ENCODE peak calls at places on chromosome 22, in nine cellular contexts. One of them, this sample, is unnamed.

GRCh38 chr22:21660904-21661303 is 4.9 kb upstream of the PPIL2 start:
- DNase-seq in cardiac fibroblast: no peak
- DNase-seq in gastrocnemius medialis: no peak
- DNase-seq in AG09309: no peak
- DNase-seq in glutamatergic neuron: no peak
- DNase-seq in HL-60: no peak
- DNase-seq in hepatocyte: no peak
- DNase-seq in lower leg skin: no peak
- DNase-seq in IMR-90: no peak
- DNase-seq in this sample: no peak

GRCh38 chr22:33932997-33933396 is 12.7 kb upstream of the LARGE1 start:
- DNase-seq in cardiac fibroblast: no peak
- DNase-seq in gastrocnemius medialis: no peak
- DNase-seq in AG09309: no peak
- DNase-seq in glutamatergic neuron: no peak
- DNase-seq in HL-60: no peak
- DNase-seq in hepatocyte: no peak
- DNase-seq in lower leg skin: no peak
- DNase-seq in IMR-90: no peak
- DNase-seq in this sample: no peak

GRCh38 chr22:32758866-32759385 is 42.6 kb upstream of the TIMP3 start:
- DNase-seq in cardiac fibroblast: no peak
- DNase-seq in gastrocnemius medialis: no peak
- DNase-seq in AG09309: no peak
- DNase-seq in glutamatergic neuron: no peak
- DNase-seq in HL-60: no peak
- DNase-seq in hepatocyte: no peak
- DNase-seq in lower leg skin: no peak
- DNase-seq in IMR-90: no peak
- DNase-seq in this sample: no peak

GRCh38 chr22:40951795-40952602 is 821 bp downstream of the RBX1 start:
- DNase-seq in cardiac fibroblast: no peak
- DNase-seq in gastrocnemius medialis: no peak
- DNase-seq in AG09309: no peak
- DNase-seq in glutamatergic neuron: no peak
- DNase-seq in HL-60: no peak
- DNase-seq in hepatocyte: no peak
- DNase-seq in lower leg skin: no peak
- DNase-seq in IMR-90: peak; percentile 15
- DNase-seq in this sample: no peak

GRCh38 chr22:32501797-32502290 is 27.2 kb downstream of the FBXO7 start:
- DNase-seq in cardiac fibroblast: no peak
- DNase-seq in gastrocnemius medialis: no peak
- DNase-seq in AG09309: no peak
- DNase-seq in glutamatergic neuron: no peak
- DNase-seq in HL-60: no peak
- DNase-seq in hepatocyte: no peak
- DNase-seq in lower leg skin: no peak
- DNase-seq in IMR-90: peak; percentile 3
- DNase-seq in this sample: no peak

GRCh38 chr22:41603873-41604332 is 14.3 kb upstream of the PMM1 start:
- DNase-seq in cardiac fibroblast: no peak
- DNase-seq in gastrocnemius medialis: no peak
- DNase-seq in AG09309: no peak
- DNase-seq in glutamatergic neuron: no peak
- DNase-seq in HL-60: no peak
- DNase-seq in hepatocyte: no peak
- DNase-seq in lower leg skin: no peak
- DNase-seq in IMR-90: no peak
- DNase-seq in this sample: no peak

GRCh38 chr22:35850831-35851230 is 133.2 kb downstream of the APOL5 start:
- DNase-seq in cardiac fibroblast: no peak
- DNase-seq in gastrocnemius medialis: no peak
- DNase-seq in AG09309: no peak
- DNase-seq in glutamatergic neuron: no peak
- DNase-seq in HL-60: no peak
- DNase-seq in hepatocyte: no peak
- DNase-seq in lower leg skin: no peak
- DNase-seq in IMR-90: no peak
- DNase-seq in this sample: no peak

GRCh38 chr22:38455530-38456271 is 702 bp upstream of the KCNJ4 start:
- DNase-seq in cardiac fibroblast: peak; percentile 45
- DNase-seq in gastrocnemius medialis: no peak
- DNase-seq in AG09309: no peak
- DNase-seq in glutamatergic neuron: peak; percentile 79
- DNase-seq in HL-60: no peak
- DNase-seq in hepatocyte: peak; percentile 60
- DNase-seq in lower leg skin: no peak
- DNase-seq in IMR-90: peak; percentile 26
- DNase-seq in this sample: peak; percentile 55

GRCh38 chr22:28441720-28442263 is 237.8 kb downstream of the TTC28 start:
- DNase-seq in cardiac fibroblast: peak; percentile 22
- DNase-seq in gastrocnemius medialis: no peak
- DNase-seq in AG09309: no peak
- DNase-seq in glutamatergic neuron: no peak
- DNase-seq in HL-60: no peak
- DNase-seq in hepatocyte: peak; percentile 9
- DNase-seq in lower leg skin: no peak
- DNase-seq in IMR-90: no peak
- DNase-seq in this sample: no peak

DNA sequence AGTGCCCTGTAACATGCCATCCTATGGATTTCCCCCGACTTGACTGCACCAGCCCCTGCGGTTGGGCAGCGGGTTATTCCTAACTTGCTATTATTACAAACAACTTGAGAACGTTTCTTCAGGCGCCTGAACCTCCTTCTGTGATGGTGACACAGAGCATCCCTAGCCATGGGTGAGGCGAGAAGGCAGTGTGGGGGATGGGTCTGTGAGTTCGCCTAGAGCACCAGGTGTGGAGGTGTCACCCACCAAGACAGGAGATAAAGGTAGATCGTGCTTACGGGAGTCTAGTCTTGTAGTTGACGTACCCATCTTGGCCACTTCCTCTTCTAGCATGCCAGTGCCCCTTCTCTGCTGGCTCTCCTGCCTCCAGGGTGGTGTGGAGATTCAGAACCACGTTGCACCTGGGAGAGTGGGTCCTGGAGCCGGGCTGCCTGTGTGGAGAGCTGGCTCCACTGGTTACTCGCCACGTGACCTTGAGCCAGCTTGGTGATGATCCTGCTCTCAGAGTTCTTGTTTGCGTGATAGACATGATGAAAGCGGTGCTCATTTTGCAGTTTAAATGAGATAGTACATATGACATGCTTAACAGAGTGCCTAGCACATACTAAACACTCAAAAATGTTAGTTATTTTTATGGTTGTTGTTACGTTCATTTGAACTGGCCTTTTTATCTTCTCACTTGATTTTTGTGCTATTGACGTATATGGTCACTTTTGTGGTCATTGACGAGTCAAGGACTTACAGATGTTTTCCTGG is 37.8 kb downstream of the TBC1D22A start:
- DNase-seq in cardiac fibroblast: no peak
- DNase-seq in gastrocnemius medialis: no peak
- DNase-seq in AG09309: no peak
- DNase-seq in glutamatergic neuron: no peak
- DNase-seq in HL-60: no peak
- DNase-seq in hepatocyte: no peak
- DNase-seq in lower leg skin: peak; percentile 70
- DNase-seq in IMR-90: no peak
- DNase-seq in this sample: no peak
- TF ChIP-seq CTCF in cardiac fibroblast: no peak
- TF ChIP-seq CTCF in gastrocnemius medialis: no peak
- TF ChIP-seq CTCF in AG09309: no peak
- TF ChIP-seq CTCF in glutamatergic neuron: no peak
- TF ChIP-seq CTCF in HL-60: no peak
- TF ChIP-seq CTCF in hepatocyte: no peak
- TF ChIP-seq CTCF in lower leg skin: no peak
- TF ChIP-seq CTCF in IMR-90: no peak
- TF ChIP-seq CTCF in this sample: no peak

GRCh38 chr22:49824185-49824925 is 3.3 kb downstream of the BRD1 start:
- DNase-seq in cardiac fibroblast: no peak
- DNase-seq in gastrocnemius medialis: no peak
- DNase-seq in AG09309: no peak
- DNase-seq in glutamatergic neuron: no peak
- DNase-seq in HL-60: no peak
- DNase-seq in hepatocyte: no peak
- DNase-seq in lower leg skin: no peak
- DNase-seq in IMR-90: no peak
- DNase-seq in this sample: no peak

GRCh38 chr22:49824936-49825335 is 2.7 kb downstream of the BRD1 start:
- DNase-seq in cardiac fibroblast: no peak
- DNase-seq in gastrocnemius medialis: no peak
- DNase-seq in AG09309: no peak
- DNase-seq in glutamatergic neuron: no peak
- DNase-seq in HL-60: no peak
- DNase-seq in hepatocyte: no peak
- DNase-seq in lower leg skin: no peak
- DNase-seq in IMR-90: no peak
- DNase-seq in this sample: no peak

GRCh38 chr22:49817359-49817758 is 10.3 kb downstream of the BRD1 start:
- DNase-seq in cardiac fibroblast: no peak
- DNase-seq in gastrocnemius medialis: no peak
- DNase-seq in AG09309: no peak
- DNase-seq in glutamatergic neuron: no peak
- DNase-seq in HL-60: no peak
- DNase-seq in hepatocyte: no peak
- DNase-seq in lower leg skin: no peak
- DNase-seq in IMR-90: no peak
- DNase-seq in this sample: no peak

GRCh38 chr22:49823289-49824045 is 4.2 kb downstream of the BRD1 start:
- DNase-seq in cardiac fibroblast: no peak
- DNase-seq in gastrocnemius medialis: no peak
- DNase-seq in AG09309: no peak
- DNase-seq in glutamatergic neuron: no peak
- DNase-seq in HL-60: no peak
- DNase-seq in hepatocyte: no peak
- DNase-seq in lower leg skin: no peak
- DNase-seq in IMR-90: no peak
- DNase-seq in this sample: no peak

DNA sequence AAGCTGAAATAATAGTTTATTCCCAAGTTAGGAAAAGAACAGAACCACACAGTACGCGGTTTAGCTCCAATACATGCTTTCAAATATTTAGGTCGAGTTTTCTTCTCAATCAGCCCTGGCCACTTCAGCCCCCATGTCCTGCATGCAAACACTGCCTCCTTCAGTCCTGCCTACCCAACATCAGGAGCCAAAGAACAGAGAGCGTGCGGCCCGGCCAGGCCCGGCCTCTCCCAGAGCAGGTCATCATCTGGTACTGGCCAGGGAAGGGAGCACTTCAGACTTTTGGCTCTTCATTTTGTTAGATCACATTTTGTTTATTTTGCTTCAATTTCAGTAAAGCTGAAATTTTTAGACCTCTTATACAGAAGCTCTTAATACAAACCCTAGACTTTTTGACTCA is 6.7 kb downstream of the BRD1 start:
- DNase-seq in cardiac fibroblast: no peak
- DNase-seq in gastrocnemius medialis: no peak
- DNase-seq in AG09309: no peak
- DNase-seq in glutamatergic neuron: no peak
- DNase-seq in HL-60: no peak
- DNase-seq in hepatocyte: no peak
- DNase-seq in lower leg skin: no peak
- DNase-seq in IMR-90: no peak
- DNase-seq in this sample: no peak
- TF ChIP-seq CTCF in cardiac fibroblast: no peak
- TF ChIP-seq CTCF in gastrocnemius medialis: no peak
- TF ChIP-seq CTCF in AG09309: no peak
- TF ChIP-seq CTCF in glutamatergic neuron: no peak
- TF ChIP-seq CTCF in HL-60: no peak
- TF ChIP-seq CTCF in hepatocyte: no peak
- TF ChIP-seq CTCF in lower leg skin: no peak
- TF ChIP-seq CTCF in IMR-90: no peak
- TF ChIP-seq CTCF in this sample: no peak

DNA sequence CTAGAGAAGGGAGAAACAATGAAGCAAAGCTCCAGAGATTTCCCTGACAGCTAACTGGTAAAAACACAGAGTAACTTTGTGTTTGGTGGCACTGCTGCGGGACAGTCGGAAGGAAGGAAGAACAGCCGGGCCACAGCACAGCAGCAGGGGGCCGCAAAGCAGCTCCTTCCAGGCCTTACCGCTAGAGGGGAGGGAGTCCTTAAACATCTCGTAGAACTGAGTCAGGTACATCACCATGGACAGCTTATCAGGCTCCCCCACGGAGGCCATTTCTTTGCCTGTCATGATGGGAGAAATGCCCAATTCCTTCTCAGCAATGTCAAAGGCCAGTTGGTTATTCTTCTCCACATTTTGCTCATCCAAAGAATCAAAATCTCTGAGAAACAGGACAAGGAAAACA is 114.6 kb upstream of the BID start:
- DNase-seq in cardiac fibroblast: peak; percentile 48
- DNase-seq in gastrocnemius medialis: no peak
- DNase-seq in AG09309: no peak
- DNase-seq in glutamatergic neuron: peak; percentile 47
- DNase-seq in HL-60: no peak
- DNase-seq in hepatocyte: no peak
- DNase-seq in lower leg skin: no peak
- DNase-seq in IMR-90: peak; percentile 47
- DNase-seq in this sample: peak; percentile 49
- TF ChIP-seq CTCF in cardiac fibroblast: no peak
- TF ChIP-seq CTCF in gastrocnemius medialis: no peak
- TF ChIP-seq CTCF in AG09309: peak; percentile 18
- TF ChIP-seq CTCF in glutamatergic neuron: peak; percentile 20
- TF ChIP-seq CTCF in HL-60: no peak
- TF ChIP-seq CTCF in hepatocyte: peak; percentile 7
- TF ChIP-seq CTCF in lower leg skin: no peak
- TF ChIP-seq CTCF in IMR-90: peak; percentile 41
- TF ChIP-seq CTCF in this sample: no peak

GRCh38 chr22:29723766-29724165 is 4.0 kb downstream of the CABP7 start:
- DNase-seq in cardiac fibroblast: no peak
- DNase-seq in gastrocnemius medialis: no peak
- DNase-seq in AG09309: no peak
- DNase-seq in glutamatergic neuron: no peak
- DNase-seq in HL-60: no peak
- DNase-seq in hepatocyte: no peak
- DNase-seq in lower leg skin: no peak
- DNase-seq in IMR-90: no peak
- DNase-seq in this sample: no peak

GRCh38 chr22:29726512-29727247 is 6.9 kb downstream of the CABP7 start:
- DNase-seq in cardiac fibroblast: no peak
- DNase-seq in gastrocnemius medialis: no peak
- DNase-seq in AG09309: no peak
- DNase-seq in glutamatergic neuron: peak; percentile 64
- DNase-seq in HL-60: no peak
- DNase-seq in hepatocyte: no peak
- DNase-seq in lower leg skin: no peak
- DNase-seq in IMR-90: no peak
- DNase-seq in this sample: no peak

GRCh38 chr22:29724843-29725242 is 5.0 kb downstream of the CABP7 start:
- DNase-seq in cardiac fibroblast: no peak
- DNase-seq in gastrocnemius medialis: no peak
- DNase-seq in AG09309: no peak
- DNase-seq in glutamatergic neuron: no peak
- DNase-seq in HL-60: no peak
- DNase-seq in hepatocyte: no peak
- DNase-seq in lower leg skin: no peak
- DNase-seq in IMR-90: no peak
- DNase-seq in this sample: no peak

GRCh38 chr22:29727248-29727551 is 7.4 kb downstream of the CABP7 start:
- DNase-seq in cardiac fibroblast: peak; percentile 51
- DNase-seq in gastrocnemius medialis: no peak
- DNase-seq in AG09309: no peak
- DNase-seq in glutamatergic neuron: peak; percentile 73
- DNase-seq in HL-60: peak; percentile 13
- DNase-seq in hepatocyte: peak; percentile 56
- DNase-seq in lower leg skin: no peak
- DNase-seq in IMR-90: peak; percentile 32
- DNase-seq in this sample: peak; percentile 62

GRCh38 chr22:29726104-29726503 is 6.3 kb downstream of the CABP7 start:
- DNase-seq in cardiac fibroblast: no peak
- DNase-seq in gastrocnemius medialis: no peak
- DNase-seq in AG09309: no peak
- DNase-seq in glutamatergic neuron: no peak
- DNase-seq in HL-60: no peak
- DNase-seq in hepatocyte: no peak
- DNase-seq in lower leg skin: no peak
- DNase-seq in IMR-90: no peak
- DNase-seq in this sample: no peak
- TF ChIP-seq CTCF in cardiac fibroblast: no peak
- TF ChIP-seq CTCF in gastrocnemius medialis: no peak
- TF ChIP-seq CTCF in AG09309: no peak
- TF ChIP-seq CTCF in glutamatergic neuron: no peak
- TF ChIP-seq CTCF in HL-60: no peak
- TF ChIP-seq CTCF in hepatocyte: no peak
- TF ChIP-seq CTCF in lower leg skin: no peak
- TF ChIP-seq CTCF in IMR-90: no peak
- TF ChIP-seq CTCF in this sample: no peak